ENCODE peak calls at places on chromosomes 7 and 10, in ten cellular contexts. H is AG08396; D is nephron progenitor cell; Y is activated effector memory CD4-positive, alpha-beta T cell treated with Interleukin-2 at 50 U/mL for 16 hours; T is hippocampal formation; M is T-helper 1 cell; A is NCI-H446; B is SK-N-MC; X is posterior cingulate gyrus; C is CD8-positive, alpha-beta memory T cell. R is an unnamed sample.

GRCh38 chr10:4399571-4399970 is 426.4 kb upstream of the AKR1E2 start:
- DNase-seq in M (no peak), Y (no peak), D (no peak), X (no peak), A (no peak), T (no peak), B (no peak), H (no peak), C (no peak), R (no peak)

GRCh38 chr7:28293529-28293835 is 112.9 kb upstream of the JAZF1 start:
- DNase-seq in T (no peak), X (no peak), C (no peak), M (no peak), Y (no peak), D (no peak), H (no peak), B (no peak), A (no peak), R (no peak)

GRCh38 chr10:130227883-130228282 is 91.7 kb downstream of the GLRX3 start:
- DNase-seq in Y (no peak), B (no peak), X (no peak), C (no peak), A (no peak), T (no peak), D (no peak), M (no peak), H (no peak), R (no peak)

GRCh38 chr10:80444646-80445319 is 9.3 kb upstream of the TSPAN14 start:
- DNase-seq in C (no peak), A (peak), B (no peak), X (peak), T (peak), H (peak), Y (peak), D (peak), M (no peak), R (peak)

GRCh38 chr7:45917658-45918057 is 3.4 kb downstream of the IGFBP3 start:
- DNase-seq in X (peak), B (no peak), A (peak), T (peak), C (peak), D (peak), Y (peak), M (peak), H (peak), R (peak)

GRCh38 chr10:33675235-33675634 is 340.8 kb upstream of the NRP1 start:
- DNase-seq in D (no peak), A (no peak), M (no peak), T (no peak), X (no peak), B (no peak), H (no peak), Y (no peak), C (no peak), R (no peak)

GRCh38 chr7:54704851-54705250 is 54.2 kb downstream of the SEC61G start:
- DNase-seq in C (no peak), Y (no peak), H (no peak), B (no peak), T (no peak), D (no peak), X (no peak), A (no peak), M (no peak), R (no peak)

GRCh38 chr10:73095479-73096021 is 1.1 kb downstream of the P4HA1 start:
- DNase-seq in Y (peak), B (no peak), X (no peak), A (peak), H (peak), M (no peak), D (peak), C (no peak), T (peak), R (peak)

GRCh38 chr7:155545348-155545747 is 1.0 kb downstream of the CNPY1 start:
- DNase-seq in H (no peak), Y (no peak), X (no peak), C (no peak), T (no peak), D (no peak), A (no peak), B (no peak), M (no peak), R (no peak)

GRCh38 chr7:93055543-93056107 is 62.2 kb downstream of the SAMD9 start:
- DNase-seq in M (no peak), A (peak), Y (no peak), B (peak), H (peak), T (peak), X (no peak), D (no peak), C (no peak), R (peak)

GRCh38 chr10:43816351-43817321 is 168.0 kb upstream of the ZNF32 start:
- DNase-seq in Y (peak), M (peak), H (no peak), C (peak), B (no peak), T (no peak), D (no peak), A (no peak), X (no peak), R (no peak)

GRCh38 chr10:1654247-1654646 is 83.1 kb downstream of the ADARB2 start:
- DNase-seq in Y (no peak), M (no peak), C (no peak), D (no peak), A (no peak), T (no peak), B (no peak), H (no peak), X (no peak), R (no peak)

GRCh38 chr7:136947347-136947746 is 78.9 kb downstream of the CHRM2 start:
- DNase-seq in T (no peak), C (no peak), Y (no peak), B (peak), M (no peak), D (no peak), X (no peak), A (no peak), H (no peak), R (no peak)